ENCODE peak calls at places on chromosomes 4 and X, in five cellular contexts. B is stimulated activated CD8-positive, alpha-beta memory T cell treated with anti-CD3 and anti-CD28 coated beads, Interleukin-4, amount 100 ng/mL, for 24 hours; D is coronary artery; H is endothelial cell; O is head of caudate nucleus. G is an unnamed sample.

GRCh38 chr4:96407651-96408342 is 567.9 kb downstream of the PDHA2 start:
- DNase-seq in D (no peak), H (no peak), O (no peak), B (no peak), G (no peak)

GRCh38 chr4:31237242-31237641 is 517.1 kb downstream of the PCDH7 start:
- DNase-seq in H (no peak), D (no peak), B (no peak), O (no peak), G (no peak)

GRCh38 chr4:119105605-119106004 is 30.0 kb upstream of the MYOZ2 start:
- DNase-seq in H (no peak), O (no peak), D (no peak), B (no peak), G (no peak)

GRCh38 chrX:133415276-133416105 is at the start of gene GPC4:
- DNase-seq in D (peak; percentile 77), O (peak; percentile 33), B (no peak), H (peak; percentile 58), G (peak; percentile 64)

GRCh38 chr4:11341337-11342043 is 87.2 kb downstream of the HS3ST1 start:
- DNase-seq in H (no peak), O (no peak), B (no peak), D (no peak), G (no peak)

GRCh38 chr4:48340276-48340904 is 939 bp upstream of the SLAIN2 start:
- DNase-seq in D (no peak), H (peak; percentile 6), O (no peak), B (no peak), G (peak; percentile 16)

GRCh38 chrX:150088766-150089518 is 150.7 kb upstream of the EOLA2 start:
- DNase-seq in H (no peak), B (no peak), O (no peak), D (no peak), G (no peak)

GRCh38 chrX:116238093-116238492 is 67.5 kb downstream of the AGTR2 start:
- DNase-seq in H (no peak), D (no peak), B (no peak), O (no peak), G (no peak)

GRCh38 chr4:126265880-126266279 is 951.1 kb downstream of the FAT4 start:
- DNase-seq in D (no peak), O (no peak), H (no peak), B (no peak), G (no peak)

GRCh38 chr4:99593781-99594636 is 19.4 kb downstream of the MTTP start:
- DNase-seq in H (no peak), D (no peak), O (peak; percentile 10), B (no peak), G (no peak)

GRCh38 chr4:8854866-8855265 is 16.8 kb downstream of the HMX1 start:
- DNase-seq in H (no peak), B (no peak), O (peak; percentile 22), D (no peak), G (no peak)

GRCh38 chr4:42265782-42266602 is 113.5 kb upstream of the BEND4 start:
- DNase-seq in H (no peak), D (no peak), O (no peak), B (no peak), G (no peak)

GRCh38 chr4:176309046-176309445 is 10.7 kb upstream of the SPCS3 start:
- DNase-seq in B (no peak), D (no peak), O (no peak), H (no peak), G (no peak)

GRCh38 chr4:75142850-75143249 is 209.9 kb downstream of the PARM1 start:
- DNase-seq in H (no peak), O (no peak), D (no peak), B (no peak), G (no peak)

GRCh38 chrX:56788717-56789122 is 59.7 kb downstream of the NBDY start:
- DNase-seq in H (no peak), B (peak; percentile 53), O (peak; percentile 92), D (peak; percentile 69), G (peak; percentile 80)

GRCh38 chr4:16259531-16260246 is 33.4 kb upstream of the TAPT1 start:
- DNase-seq in B (no peak), D (no peak), H (no peak), O (peak; percentile 53), G (no peak)

GRCh38 chr4:84167579-84167978 is 331.5 kb downstream of the NKX6-1 start:
- DNase-seq in D (no peak), O (no peak), B (no peak), H (peak; percentile 14), G (peak; percentile 10)

GRCh38 chr4:139682309-139683210 is 16.9 kb downstream of the MGST2 start:
- DNase-seq in B (no peak), H (no peak), O (no peak), D (no peak), G (no peak)

GRCh38 chrX:2452799-2453198 is 48.0 kb downstream of the DHRSX start:
- DNase-seq in D (no peak), H (no peak), O (no peak), B (no peak), G (no peak)

GRCh38 chrX:257681-258289 is 23.4 kb upstream of the PLCXD1 start:
- DNase-seq in D (no peak), B (no peak), O (no peak), H (no peak), G (no peak)

GRCh38 chr4:150078996-150079581 is 844 bp downstream of the DCLK2 start:
- DNase-seq in H (peak; percentile 16), B (no peak), O (peak; percentile 51), D (no peak), G (peak; percentile 47)

GRCh38 chrX:150308041-150308440 is 55.1 kb upstream of the MAMLD1 start:
- DNase-seq in H (no peak), O (no peak), B (no peak), D (no peak), G (no peak)

GRCh38 chrX:101617211-101618191 is at the start of gene ARMCX6:
- DNase-seq in D (peak; percentile 87), H (peak; percentile 57), B (peak; percentile 59), O (peak; percentile 83), G (peak; percentile 9)

GRCh38 chrX:12011075-12011474 is 127.2 kb upstream of the FRMPD4 start:
- DNase-seq in B (no peak), O (no peak), H (no peak), D (no peak), G (peak; percentile 71)

GRCh38 chr4:1194028-1194900 is 21.9 kb upstream of the SPON2 start:
- DNase-seq in O (peak; percentile 77), H (peak; percentile 4), B (no peak), D (peak; percentile 81), G (peak; percentile 17)

GRCh38 chr4:71648448-71648847 is 135.4 kb downstream of the GC start:
- DNase-seq in D (no peak), O (no peak), B (no peak), H (no peak), G (peak; percentile 98)

GRCh38 chr4:183504930-183505555 is at the start of gene ING2:
- DNase-seq in O (no peak), H (no peak), D (no peak), B (peak; percentile 77), G (peak; percentile 61)

GRCh38 chr4:23268072-23268771 is 575.5 kb downstream of the GBA3 start:
- DNase-seq in B (no peak), D (no peak), O (no peak), H (no peak), G (no peak)

GRCh38 chr4:51906167-51906647 is 63.3 kb downstream of the DCUN1D4 start:
- DNase-seq in D (no peak), B (no peak), H (no peak), O (no peak), G (no peak)

GRCh38 chr4:15451181-15451865 is 18.4 kb upstream of the CC2D2A start:
- DNase-seq in H (no peak), O (no peak), D (no peak), B (no peak), G (no peak)

GRCh38 chr4:40395908-40396806 is 61.0 kb downstream of the CHRNA9 start:
- DNase-seq in D (no peak), B (no peak), H (no peak), O (no peak), G (no peak)

GRCh38 chr4:13511101-13511500 is 27.0 kb upstream of the RAB28 start:
- DNase-seq in B (no peak), O (no peak), D (no peak), H (no peak), G (no peak)

GRCh38 chr4:118586357-118586790 is 98.8 kb upstream of the METTL14 start:
- DNase-seq in H (no peak), D (no peak), O (no peak), B (no peak), G (no peak)

GRCh38 chrX:55710701-55711100 is 6.8 kb upstream of the RRAGB start:
- DNase-seq in O (no peak), D (no peak), H (no peak), B (no peak), G (peak; percentile 3)

GRCh38 chr4:20395160-20395773 is 143.6 kb downstream of the SLIT2 start:
- DNase-seq in D (no peak), H (peak; percentile 61), O (peak; percentile 28), B (no peak), G (peak; percentile 50)